ENCODE peak calls at places on chromosomes 7 and 10, in ten cellular contexts. C, L, N, R, W, Q, T, S, U and Z are unnamed samples.

GRCh38 chr7:41315764-41316163 is 387.1 kb downstream of the INHBA start:
- DNase-seq in C (no peak), L (no peak), N (no peak), R (no peak), W (no peak), Q (no peak), T (peak), S (no peak), U (no peak), Z (no peak)

GRCh38 chr7:123797673-123798526 is 47.1 kb upstream of the HYAL4 start:
- DNase-seq in C (peak), L (peak), N (no peak), R (no peak), W (peak), Q (no peak), T (no peak), S (peak), U (peak), Z (no peak)

GRCh38 chr10:46305430-46305808 is 18.6 kb downstream of the ANTXRL start:
- DNase-seq in C (no peak), L (no peak), N (no peak), R (no peak), W (no peak), Q (no peak), T (no peak), S (no peak), U (no peak), Z (peak)

GRCh38 chr10:42753507-42754154 is 29.0 kb upstream of the BMS1 start:
- DNase-seq in C (no peak), L (no peak), N (no peak), R (no peak), W (no peak), Q (no peak), T (peak), S (no peak), U (no peak), Z (peak)

GRCh38 chr10:46033602-46034011 is 3.2 kb upstream of the NCOA4 start:
- DNase-seq in C (peak), L (peak), N (no peak), R (no peak), W (no peak), Q (no peak), T (peak), S (peak), U (peak), Z (no peak)

GRCh38 chr10:89550509-89550908 is 15.1 kb upstream of the SLC16A12 start:
- DNase-seq in C (peak), L (peak), N (no peak), R (no peak), W (no peak), Q (no peak), T (no peak), S (peak), U (no peak), Z (no peak)

GRCh38 chr7:150586778-150587152 is 19.6 kb downstream of the GIMAP4 start:
- DNase-seq in C (no peak), L (no peak), N (no peak), R (no peak), W (no peak), Q (no peak), T (peak), S (no peak), U (no peak), Z (no peak)

GRCh38 chr7:72751378-72751777 is 76.6 kb downstream of the TYW1B start:
- DNase-seq in C (no peak), L (no peak), N (no peak), R (no peak), W (no peak), Q (no peak), T (no peak), S (no peak), U (no peak), Z (no peak)

GRCh38 chr10:28676968-28677888 is at the start of gene BAMBI:
- DNase-seq in C (peak), L (peak), N (peak), R (peak), W (peak), Q (peak), T (peak), S (peak), U (peak), Z (peak)

GRCh38 chr7:140920745-140921144 is 4.0 kb downstream of the BRAF start:
- DNase-seq in C (no peak), L (no peak), N (no peak), R (no peak), W (no peak), Q (no peak), T (no peak), S (no peak), U (no peak), Z (no peak)